ENCODE peak calls at places on chromosomes 7 and 10, in eight cellular contexts. One of them, this sample, is unnamed.

GRCh38 chr7:136514776-136515175 is 353.7 kb upstream of the CHRM2 start:
- DNase-seq in dorsolateral prefrontal cortex: no peak
- DNase-seq in brain microvascular endothelial cell: no peak
- DNase-seq in fibroblast of mammary gland: no peak
- DNase-seq in stimulated activated CD4-positive, alpha-beta T cell treated with anti-CD3 and anti-CD28 coated beads, Interleukin-4, amount 100 ng/mL, for 1 hour: no peak
- DNase-seq in activated CD4-positive, alpha-beta T cell treated with anti-CD3 and anti-CD28 coated beads, Interleukin-2, amount 50 U/mL, for 24 hours: no peak
- DNase-seq in DND-41: no peak
- DNase-seq in left cardiac atrium: no peak
- DNase-seq in this sample: no peak

GRCh38 chr7:26620352-26620751 is 244.0 kb downstream of the SKAP2 start:
- DNase-seq in dorsolateral prefrontal cortex: no peak
- DNase-seq in brain microvascular endothelial cell: no peak
- DNase-seq in fibroblast of mammary gland: peak; percentile 5
- DNase-seq in stimulated activated CD4-positive, alpha-beta T cell treated with anti-CD3 and anti-CD28 coated beads, Interleukin-4, amount 100 ng/mL, for 1 hour: no peak
- DNase-seq in activated CD4-positive, alpha-beta T cell treated with anti-CD3 and anti-CD28 coated beads, Interleukin-2, amount 50 U/mL, for 24 hours: no peak
- DNase-seq in DND-41: peak; percentile 7
- DNase-seq in left cardiac atrium: no peak
- DNase-seq in this sample: no peak

GRCh38 chr10:53664620-53665019 is 892.0 kb upstream of the MBL2 start:
- DNase-seq in dorsolateral prefrontal cortex: no peak
- DNase-seq in brain microvascular endothelial cell: no peak
- DNase-seq in fibroblast of mammary gland: no peak
- DNase-seq in stimulated activated CD4-positive, alpha-beta T cell treated with anti-CD3 and anti-CD28 coated beads, Interleukin-4, amount 100 ng/mL, for 1 hour: no peak
- DNase-seq in activated CD4-positive, alpha-beta T cell treated with anti-CD3 and anti-CD28 coated beads, Interleukin-2, amount 50 U/mL, for 24 hours: no peak
- DNase-seq in DND-41: no peak
- DNase-seq in left cardiac atrium: no peak
- DNase-seq in this sample: no peak

GRCh38 chr10:97230146-97230545 is 44.4 kb upstream of the SLIT1 start:
- DNase-seq in dorsolateral prefrontal cortex: no peak
- DNase-seq in brain microvascular endothelial cell: no peak
- DNase-seq in fibroblast of mammary gland: peak; percentile 60
- DNase-seq in stimulated activated CD4-positive, alpha-beta T cell treated with anti-CD3 and anti-CD28 coated beads, Interleukin-4, amount 100 ng/mL, for 1 hour: no peak
- DNase-seq in activated CD4-positive, alpha-beta T cell treated with anti-CD3 and anti-CD28 coated beads, Interleukin-2, amount 50 U/mL, for 24 hours: no peak
- DNase-seq in DND-41: no peak
- DNase-seq in left cardiac atrium: no peak
- DNase-seq in this sample: no peak

GRCh38 chr10:31977440-31978157 is 49.0 kb upstream of the ARHGAP12 start:
- DNase-seq in dorsolateral prefrontal cortex: no peak
- DNase-seq in brain microvascular endothelial cell: peak; percentile 29
- DNase-seq in fibroblast of mammary gland: peak; percentile 45
- DNase-seq in stimulated activated CD4-positive, alpha-beta T cell treated with anti-CD3 and anti-CD28 coated beads, Interleukin-4, amount 100 ng/mL, for 1 hour: no peak
- DNase-seq in activated CD4-positive, alpha-beta T cell treated with anti-CD3 and anti-CD28 coated beads, Interleukin-2, amount 50 U/mL, for 24 hours: no peak
- DNase-seq in DND-41: no peak
- DNase-seq in left cardiac atrium: no peak
- DNase-seq in this sample: no peak

GRCh38 chr7:36958094-36958718 is 233.9 kb upstream of the AOAH start:
- DNase-seq in dorsolateral prefrontal cortex: no peak
- DNase-seq in brain microvascular endothelial cell: no peak
- DNase-seq in fibroblast of mammary gland: no peak
- DNase-seq in stimulated activated CD4-positive, alpha-beta T cell treated with anti-CD3 and anti-CD28 coated beads, Interleukin-4, amount 100 ng/mL, for 1 hour: no peak
- DNase-seq in activated CD4-positive, alpha-beta T cell treated with anti-CD3 and anti-CD28 coated beads, Interleukin-2, amount 50 U/mL, for 24 hours: no peak
- DNase-seq in DND-41: no peak
- DNase-seq in left cardiac atrium: no peak
- DNase-seq in this sample: no peak

GRCh38 chr7:45885264-45885882 is 2.9 kb upstream of the IGFBP1 start:
- DNase-seq in dorsolateral prefrontal cortex: no peak
- DNase-seq in brain microvascular endothelial cell: no peak
- DNase-seq in fibroblast of mammary gland: peak; percentile 25
- DNase-seq in stimulated activated CD4-positive, alpha-beta T cell treated with anti-CD3 and anti-CD28 coated beads, Interleukin-4, amount 100 ng/mL, for 1 hour: no peak
- DNase-seq in activated CD4-positive, alpha-beta T cell treated with anti-CD3 and anti-CD28 coated beads, Interleukin-2, amount 50 U/mL, for 24 hours: no peak
- DNase-seq in DND-41: no peak
- DNase-seq in left cardiac atrium: no peak
- DNase-seq in this sample: no peak

GRCh38 chr10:33248638-33249037 is 85.8 kb downstream of the NRP1 start:
- DNase-seq in dorsolateral prefrontal cortex: no peak
- DNase-seq in brain microvascular endothelial cell: peak; percentile 86
- DNase-seq in fibroblast of mammary gland: peak; percentile 92
- DNase-seq in stimulated activated CD4-positive, alpha-beta T cell treated with anti-CD3 and anti-CD28 coated beads, Interleukin-4, amount 100 ng/mL, for 1 hour: no peak
- DNase-seq in activated CD4-positive, alpha-beta T cell treated with anti-CD3 and anti-CD28 coated beads, Interleukin-2, amount 50 U/mL, for 24 hours: peak; percentile 41
- DNase-seq in DND-41: peak; percentile 60
- DNase-seq in left cardiac atrium: no peak
- DNase-seq in this sample: no peak

GRCh38 chr7:23347007-23347681 is 48.0 kb downstream of the MALSU1 start:
- DNase-seq in dorsolateral prefrontal cortex: no peak
- DNase-seq in brain microvascular endothelial cell: no peak
- DNase-seq in fibroblast of mammary gland: no peak
- DNase-seq in stimulated activated CD4-positive, alpha-beta T cell treated with anti-CD3 and anti-CD28 coated beads, Interleukin-4, amount 100 ng/mL, for 1 hour: no peak
- DNase-seq in activated CD4-positive, alpha-beta T cell treated with anti-CD3 and anti-CD28 coated beads, Interleukin-2, amount 50 U/mL, for 24 hours: no peak
- DNase-seq in DND-41: no peak
- DNase-seq in left cardiac atrium: no peak
- DNase-seq in this sample: no peak

GRCh38 chr7:111558948-111559347 is 3.3 kb downstream of the IMMP2L start:
- DNase-seq in dorsolateral prefrontal cortex: no peak
- DNase-seq in brain microvascular endothelial cell: no peak
- DNase-seq in fibroblast of mammary gland: peak; percentile 33
- DNase-seq in stimulated activated CD4-positive, alpha-beta T cell treated with anti-CD3 and anti-CD28 coated beads, Interleukin-4, amount 100 ng/mL, for 1 hour: no peak
- DNase-seq in activated CD4-positive, alpha-beta T cell treated with anti-CD3 and anti-CD28 coated beads, Interleukin-2, amount 50 U/mL, for 24 hours: no peak
- DNase-seq in DND-41: no peak
- DNase-seq in left cardiac atrium: no peak
- DNase-seq in this sample: no peak

GRCh38 chr10:127734753-127735152 is 2.2 kb upstream of the FOXI2 start:
- DNase-seq in dorsolateral prefrontal cortex: no peak
- DNase-seq in brain microvascular endothelial cell: no peak
- DNase-seq in fibroblast of mammary gland: no peak
- DNase-seq in stimulated activated CD4-positive, alpha-beta T cell treated with anti-CD3 and anti-CD28 coated beads, Interleukin-4, amount 100 ng/mL, for 1 hour: no peak
- DNase-seq in activated CD4-positive, alpha-beta T cell treated with anti-CD3 and anti-CD28 coated beads, Interleukin-2, amount 50 U/mL, for 24 hours: no peak
- DNase-seq in DND-41: no peak
- DNase-seq in left cardiac atrium: no peak
- DNase-seq in this sample: no peak

GRCh38 chr7:70294512-70294911 is 696.2 kb downstream of the AUTS2 start:
- DNase-seq in dorsolateral prefrontal cortex: no peak
- DNase-seq in brain microvascular endothelial cell: no peak
- DNase-seq in fibroblast of mammary gland: no peak
- DNase-seq in stimulated activated CD4-positive, alpha-beta T cell treated with anti-CD3 and anti-CD28 coated beads, Interleukin-4, amount 100 ng/mL, for 1 hour: no peak
- DNase-seq in activated CD4-positive, alpha-beta T cell treated with anti-CD3 and anti-CD28 coated beads, Interleukin-2, amount 50 U/mL, for 24 hours: no peak
- DNase-seq in DND-41: no peak
- DNase-seq in left cardiac atrium: no peak
- DNase-seq in this sample: no peak

GRCh38 chr7:155002411-155003214 is at the start of gene PAXIP1:
- DNase-seq in dorsolateral prefrontal cortex: peak; percentile 60
- DNase-seq in brain microvascular endothelial cell: no peak
- DNase-seq in fibroblast of mammary gland: peak; percentile 31
- DNase-seq in stimulated activated CD4-positive, alpha-beta T cell treated with anti-CD3 and anti-CD28 coated beads, Interleukin-4, amount 100 ng/mL, for 1 hour: peak; percentile 65
- DNase-seq in activated CD4-positive, alpha-beta T cell treated with anti-CD3 and anti-CD28 coated beads, Interleukin-2, amount 50 U/mL, for 24 hours: peak; percentile 46
- DNase-seq in DND-41: peak; percentile 70
- DNase-seq in left cardiac atrium: peak; percentile 44
- DNase-seq in this sample: peak; percentile 62

GRCh38 chr7:149883049-149883439 is 9.3 kb downstream of the ATP6V0E2 start:
- DNase-seq in dorsolateral prefrontal cortex: no peak
- DNase-seq in brain microvascular endothelial cell: no peak
- DNase-seq in fibroblast of mammary gland: no peak
- DNase-seq in stimulated activated CD4-positive, alpha-beta T cell treated with anti-CD3 and anti-CD28 coated beads, Interleukin-4, amount 100 ng/mL, for 1 hour: no peak
- DNase-seq in activated CD4-positive, alpha-beta T cell treated with anti-CD3 and anti-CD28 coated beads, Interleukin-2, amount 50 U/mL, for 24 hours: no peak
- DNase-seq in DND-41: no peak
- DNase-seq in left cardiac atrium: no peak
- DNase-seq in this sample: no peak

GRCh38 chr7:36161996-36162395 is 8.9 kb downstream of the EEPD1 start:
- DNase-seq in dorsolateral prefrontal cortex: no peak
- DNase-seq in brain microvascular endothelial cell: no peak
- DNase-seq in fibroblast of mammary gland: no peak
- DNase-seq in stimulated activated CD4-positive, alpha-beta T cell treated with anti-CD3 and anti-CD28 coated beads, Interleukin-4, amount 100 ng/mL, for 1 hour: no peak
- DNase-seq in activated CD4-positive, alpha-beta T cell treated with anti-CD3 and anti-CD28 coated beads, Interleukin-2, amount 50 U/mL, for 24 hours: no peak
- DNase-seq in DND-41: no peak
- DNase-seq in left cardiac atrium: no peak
- DNase-seq in this sample: no peak

GRCh38 chr10:106765355-106765754 is 399.2 kb downstream of the SORCS1 start:
- DNase-seq in dorsolateral prefrontal cortex: no peak
- DNase-seq in brain microvascular endothelial cell: no peak
- DNase-seq in fibroblast of mammary gland: no peak
- DNase-seq in stimulated activated CD4-positive, alpha-beta T cell treated with anti-CD3 and anti-CD28 coated beads, Interleukin-4, amount 100 ng/mL, for 1 hour: no peak
- DNase-seq in activated CD4-positive, alpha-beta T cell treated with anti-CD3 and anti-CD28 coated beads, Interleukin-2, amount 50 U/mL, for 24 hours: no peak
- DNase-seq in DND-41: no peak
- DNase-seq in left cardiac atrium: no peak
- DNase-seq in this sample: no peak

GRCh38 chr7:24700446-24701044 is 56.7 kb downstream of the GSDME start:
- DNase-seq in dorsolateral prefrontal cortex: no peak
- DNase-seq in brain microvascular endothelial cell: no peak
- DNase-seq in fibroblast of mammary gland: no peak
- DNase-seq in stimulated activated CD4-positive, alpha-beta T cell treated with anti-CD3 and anti-CD28 coated beads, Interleukin-4, amount 100 ng/mL, for 1 hour: no peak
- DNase-seq in activated CD4-positive, alpha-beta T cell treated with anti-CD3 and anti-CD28 coated beads, Interleukin-2, amount 50 U/mL, for 24 hours: no peak
- DNase-seq in DND-41: no peak
- DNase-seq in left cardiac atrium: no peak
- DNase-seq in this sample: no peak

GRCh38 chr7:122622682-122623081 is 76.2 kb downstream of the RNF133 start:
- DNase-seq in dorsolateral prefrontal cortex: no peak
- DNase-seq in brain microvascular endothelial cell: no peak
- DNase-seq in fibroblast of mammary gland: peak; percentile 26
- DNase-seq in stimulated activated CD4-positive, alpha-beta T cell treated with anti-CD3 and anti-CD28 coated beads, Interleukin-4, amount 100 ng/mL, for 1 hour: no peak
- DNase-seq in activated CD4-positive, alpha-beta T cell treated with anti-CD3 and anti-CD28 coated beads, Interleukin-2, amount 50 U/mL, for 24 hours: no peak
- DNase-seq in DND-41: no peak
- DNase-seq in left cardiac atrium: no peak
- DNase-seq in this sample: no peak

GRCh38 chr7:119377-120163 is 72.8 kb upstream of the FAM20C start:
- DNase-seq in dorsolateral prefrontal cortex: no peak
- DNase-seq in brain microvascular endothelial cell: peak; percentile 18
- DNase-seq in fibroblast of mammary gland: no peak
- DNase-seq in stimulated activated CD4-positive, alpha-beta T cell treated with anti-CD3 and anti-CD28 coated beads, Interleukin-4, amount 100 ng/mL, for 1 hour: no peak
- DNase-seq in activated CD4-positive, alpha-beta T cell treated with anti-CD3 and anti-CD28 coated beads, Interleukin-2, amount 50 U/mL, for 24 hours: no peak
- DNase-seq in DND-41: no peak
- DNase-seq in left cardiac atrium: no peak
- DNase-seq in this sample: no peak

GRCh38 chr7:85469446-85469970 is 282.7 kb upstream of the SEMA3D start:
- DNase-seq in dorsolateral prefrontal cortex: no peak
- DNase-seq in brain microvascular endothelial cell: no peak
- DNase-seq in fibroblast of mammary gland: peak; percentile 19
- DNase-seq in stimulated activated CD4-positive, alpha-beta T cell treated with anti-CD3 and anti-CD28 coated beads, Interleukin-4, amount 100 ng/mL, for 1 hour: no peak
- DNase-seq in activated CD4-positive, alpha-beta T cell treated with anti-CD3 and anti-CD28 coated beads, Interleukin-2, amount 50 U/mL, for 24 hours: no peak
- DNase-seq in DND-41: no peak
- DNase-seq in left cardiac atrium: no peak
- DNase-seq in this sample: no peak

GRCh38 chr7:158117341-158118222 is 470.0 kb downstream of the PTPRN2 start:
- DNase-seq in dorsolateral prefrontal cortex: no peak
- DNase-seq in brain microvascular endothelial cell: no peak
- DNase-seq in fibroblast of mammary gland: no peak
- DNase-seq in stimulated activated CD4-positive, alpha-beta T cell treated with anti-CD3 and anti-CD28 coated beads, Interleukin-4, amount 100 ng/mL, for 1 hour: no peak
- DNase-seq in activated CD4-positive, alpha-beta T cell treated with anti-CD3 and anti-CD28 coated beads, Interleukin-2, amount 50 U/mL, for 24 hours: no peak
- DNase-seq in DND-41: no peak
- DNase-seq in left cardiac atrium: no peak
- DNase-seq in this sample: no peak

GRCh38 chr10:64396105-64396504 is 874.9 kb downstream of the REEP3 start:
- DNase-seq in dorsolateral prefrontal cortex: no peak
- DNase-seq in brain microvascular endothelial cell: peak; percentile 53
- DNase-seq in fibroblast of mammary gland: peak; percentile 53
- DNase-seq in stimulated activated CD4-positive, alpha-beta T cell treated with anti-CD3 and anti-CD28 coated beads, Interleukin-4, amount 100 ng/mL, for 1 hour: no peak
- DNase-seq in activated CD4-positive, alpha-beta T cell treated with anti-CD3 and anti-CD28 coated beads, Interleukin-2, amount 50 U/mL, for 24 hours: no peak
- DNase-seq in DND-41: no peak
- DNase-seq in left cardiac atrium: no peak
- DNase-seq in this sample: no peak

GRCh38 chr10:86733260-86733671 is 23.2 kb upstream of the BMPR1A start:
- DNase-seq in dorsolateral prefrontal cortex: no peak
- DNase-seq in brain microvascular endothelial cell: no peak
- DNase-seq in fibroblast of mammary gland: no peak
- DNase-seq in stimulated activated CD4-positive, alpha-beta T cell treated with anti-CD3 and anti-CD28 coated beads, Interleukin-4, amount 100 ng/mL, for 1 hour: no peak
- DNase-seq in activated CD4-positive, alpha-beta T cell treated with anti-CD3 and anti-CD28 coated beads, Interleukin-2, amount 50 U/mL, for 24 hours: no peak
- DNase-seq in DND-41: no peak
- DNase-seq in left cardiac atrium: no peak
- DNase-seq in this sample: no peak

GRCh38 chr7:45596665-45597095 is 22.5 kb downstream of the ADCY1 start:
- DNase-seq in dorsolateral prefrontal cortex: no peak
- DNase-seq in brain microvascular endothelial cell: no peak
- DNase-seq in fibroblast of mammary gland: no peak
- DNase-seq in stimulated activated CD4-positive, alpha-beta T cell treated with anti-CD3 and anti-CD28 coated beads, Interleukin-4, amount 100 ng/mL, for 1 hour: no peak
- DNase-seq in activated CD4-positive, alpha-beta T cell treated with anti-CD3 and anti-CD28 coated beads, Interleukin-2, amount 50 U/mL, for 24 hours: no peak
- DNase-seq in DND-41: no peak
- DNase-seq in left cardiac atrium: no peak
- DNase-seq in this sample: no peak

GRCh38 chr7:4255336-4255735 is 426.8 kb upstream of the FOXK1 start:
- DNase-seq in dorsolateral prefrontal cortex: peak; percentile 26
- DNase-seq in brain microvascular endothelial cell: no peak
- DNase-seq in fibroblast of mammary gland: no peak
- DNase-seq in stimulated activated CD4-positive, alpha-beta T cell treated with anti-CD3 and anti-CD28 coated beads, Interleukin-4, amount 100 ng/mL, for 1 hour: no peak
- DNase-seq in activated CD4-positive, alpha-beta T cell treated with anti-CD3 and anti-CD28 coated beads, Interleukin-2, amount 50 U/mL, for 24 hours: no peak
- DNase-seq in DND-41: no peak
- DNase-seq in left cardiac atrium: no peak
- DNase-seq in this sample: no peak

GRCh38 chr10:11626071-11626470 is 14.6 kb upstream of the USP6NL start:
- DNase-seq in dorsolateral prefrontal cortex: no peak
- DNase-seq in brain microvascular endothelial cell: no peak
- DNase-seq in fibroblast of mammary gland: no peak
- DNase-seq in stimulated activated CD4-positive, alpha-beta T cell treated with anti-CD3 and anti-CD28 coated beads, Interleukin-4, amount 100 ng/mL, for 1 hour: no peak
- DNase-seq in activated CD4-positive, alpha-beta T cell treated with anti-CD3 and anti-CD28 coated beads, Interleukin-2, amount 50 U/mL, for 24 hours: no peak
- DNase-seq in DND-41: no peak
- DNase-seq in left cardiac atrium: no peak
- DNase-seq in this sample: no peak

GRCh38 chr10:119191881-119192280 is 13.3 kb upstream of the PRDX3 start:
- DNase-seq in dorsolateral prefrontal cortex: no peak
- DNase-seq in brain microvascular endothelial cell: no peak
- DNase-seq in fibroblast of mammary gland: no peak
- DNase-seq in stimulated activated CD4-positive, alpha-beta T cell treated with anti-CD3 and anti-CD28 coated beads, Interleukin-4, amount 100 ng/mL, for 1 hour: peak; percentile 29
- DNase-seq in activated CD4-positive, alpha-beta T cell treated with anti-CD3 and anti-CD28 coated beads, Interleukin-2, amount 50 U/mL, for 24 hours: no peak
- DNase-seq in DND-41: no peak
- DNase-seq in left cardiac atrium: no peak
- DNase-seq in this sample: no peak

GRCh38 chr10:95513941-95514392 is 47.2 kb downstream of the SORBS1 start:
- DNase-seq in dorsolateral prefrontal cortex: peak; percentile 72
- DNase-seq in brain microvascular endothelial cell: no peak
- DNase-seq in fibroblast of mammary gland: peak; percentile 47
- DNase-seq in stimulated activated CD4-positive, alpha-beta T cell treated with anti-CD3 and anti-CD28 coated beads, Interleukin-4, amount 100 ng/mL, for 1 hour: no peak
- DNase-seq in activated CD4-positive, alpha-beta T cell treated with anti-CD3 and anti-CD28 coated beads, Interleukin-2, amount 50 U/mL, for 24 hours: no peak
- DNase-seq in DND-41: no peak
- DNase-seq in left cardiac atrium: peak; percentile 48
- DNase-seq in this sample: no peak

GRCh38 chr10:99966306-99966705 is 43.4 kb downstream of the DNMBP start:
- DNase-seq in dorsolateral prefrontal cortex: no peak
- DNase-seq in brain microvascular endothelial cell: peak; percentile 93
- DNase-seq in fibroblast of mammary gland: peak; percentile 92
- DNase-seq in stimulated activated CD4-positive, alpha-beta T cell treated with anti-CD3 and anti-CD28 coated beads, Interleukin-4, amount 100 ng/mL, for 1 hour: no peak
- DNase-seq in activated CD4-positive, alpha-beta T cell treated with anti-CD3 and anti-CD28 coated beads, Interleukin-2, amount 50 U/mL, for 24 hours: no peak
- DNase-seq in DND-41: no peak
- DNase-seq in left cardiac atrium: no peak
- DNase-seq in this sample: no peak

GRCh38 chr10:62399211-62399610 is 25.0 kb downstream of the ZNF365 start:
- DNase-seq in dorsolateral prefrontal cortex: no peak
- DNase-seq in brain microvascular endothelial cell: peak; percentile 67
- DNase-seq in fibroblast of mammary gland: peak; percentile 6
- DNase-seq in stimulated activated CD4-positive, alpha-beta T cell treated with anti-CD3 and anti-CD28 coated beads, Interleukin-4, amount 100 ng/mL, for 1 hour: no peak
- DNase-seq in activated CD4-positive, alpha-beta T cell treated with anti-CD3 and anti-CD28 coated beads, Interleukin-2, amount 50 U/mL, for 24 hours: no peak
- DNase-seq in DND-41: no peak
- DNase-seq in left cardiac atrium: no peak
- DNase-seq in this sample: no peak

GRCh38 chr10:100715445-100716385 is 29.7 kb upstream of the PAX2 start:
- DNase-seq in dorsolateral prefrontal cortex: no peak
- DNase-seq in brain microvascular endothelial cell: no peak
- DNase-seq in fibroblast of mammary gland: no peak
- DNase-seq in stimulated activated CD4-positive, alpha-beta T cell treated with anti-CD3 and anti-CD28 coated beads, Interleukin-4, amount 100 ng/mL, for 1 hour: no peak
- DNase-seq in activated CD4-positive, alpha-beta T cell treated with anti-CD3 and anti-CD28 coated beads, Interleukin-2, amount 50 U/mL, for 24 hours: no peak
- DNase-seq in DND-41: no peak
- DNase-seq in left cardiac atrium: no peak
- DNase-seq in this sample: no peak

GRCh38 chr7:50662059-50662689 is 97.0 kb upstream of the DDC start:
- DNase-seq in dorsolateral prefrontal cortex: no peak
- DNase-seq in brain microvascular endothelial cell: no peak
- DNase-seq in fibroblast of mammary gland: no peak
- DNase-seq in stimulated activated CD4-positive, alpha-beta T cell treated with anti-CD3 and anti-CD28 coated beads, Interleukin-4, amount 100 ng/mL, for 1 hour: no peak
- DNase-seq in activated CD4-positive, alpha-beta T cell treated with anti-CD3 and anti-CD28 coated beads, Interleukin-2, amount 50 U/mL, for 24 hours: no peak
- DNase-seq in DND-41: no peak
- DNase-seq in left cardiac atrium: no peak
- DNase-seq in this sample: no peak

GRCh38 chr7:4828720-4829383 is 33.0 kb downstream of the PAPOLB start:
- DNase-seq in dorsolateral prefrontal cortex: no peak
- DNase-seq in brain microvascular endothelial cell: no peak
- DNase-seq in fibroblast of mammary gland: no peak
- DNase-seq in stimulated activated CD4-positive, alpha-beta T cell treated with anti-CD3 and anti-CD28 coated beads, Interleukin-4, amount 100 ng/mL, for 1 hour: no peak
- DNase-seq in activated CD4-positive, alpha-beta T cell treated with anti-CD3 and anti-CD28 coated beads, Interleukin-2, amount 50 U/mL, for 24 hours: no peak
- DNase-seq in DND-41: no peak
- DNase-seq in left cardiac atrium: peak; percentile 36
- DNase-seq in this sample: no peak

This sample was measured in CD8-positive, alpha-beta memory T cell.